ENCODE peak calls at places on chromosome X, in seven cellular contexts. C is endothelial cell of umbilical vein, W is mammary epithelial cell, K is astrocyte, P is mesendoderm, R is GM23248, M is H9. B is an unnamed sample.

GRCh38 chrX:140274761-140275525 is 229.9 kb downstream of the SOX3 start:
- DNase-seq in C (no peak), W (peak; percentile 64), K (peak; percentile 89), P (peak; percentile 84), R (peak; percentile 77), M (peak; percentile 34), B (peak; percentile 60)

GRCh38 chrX:75746891-75747639 is 38.0 kb downstream of the MAGEE2 start:
- DNase-seq in C (no peak), W (no peak), K (no peak), P (peak; percentile 53), R (peak; percentile 70), M (peak; percentile 35), B (peak; percentile 17)

GRCh38 chrX:12741416-12741815 is 49.8 kb upstream of the PRPS2 start:
- DNase-seq in C (no peak), W (peak; percentile 92), K (no peak), P (no peak), R (no peak), M (no peak), B (no peak)

GRCh38 chrX:38409289-38409688 is 56.9 kb downstream of the OTC start:
- DNase-seq in C (no peak), W (peak; percentile 48), K (no peak), P (peak; percentile 30), R (no peak), M (no peak), B (no peak)

GRCh38 chrX:51860679-51861078 is 32.7 kb upstream of the MAGED1 start:
- DNase-seq in C (peak; percentile 22), W (peak; percentile 38), K (peak; percentile 40), P (peak; percentile 80), R (peak; percentile 52), M (peak; percentile 43), B (peak; percentile 45)

GRCh38 chrX:40151211-40152172 is 53.7 kb upstream of the BCOR start:
- DNase-seq in C (no peak), W (no peak), K (no peak), P (peak; percentile 49), R (no peak), M (peak; percentile 50), B (no peak)

GRCh38 chrX:103175944-103176753 is 38.8 kb upstream of the BEX4 start:
- DNase-seq in C (peak; percentile 62), W (peak; percentile 23), K (peak; percentile 8), P (peak; percentile 27), R (peak; percentile 48), M (peak; percentile 46), B (peak; percentile 51)

GRCh38 chrX:134338527-134338926 is 101.5 kb downstream of the CCDC160 start:
- DNase-seq in C (no peak), W (no peak), K (no peak), P (no peak), R (no peak), M (no peak), B (no peak)

GRCh38 chrX:112368371-112368770 is 285.8 kb upstream of the TRPC5 start:
- DNase-seq in C (no peak), W (no peak), K (no peak), P (peak; percentile 25), R (peak; percentile 6), M (no peak), B (no peak)

GRCh38 chrX:25034889-25035288 is 19.1 kb upstream of the ARX start:
- DNase-seq in C (no peak), W (no peak), K (no peak), P (peak; percentile 68), R (peak; percentile 36), M (no peak), B (no peak)

GRCh38 chrX:9312922-9313867 is 151.7 kb upstream of the TBL1X start:
- DNase-seq in C (peak; percentile 19), W (no peak), K (no peak), P (peak; percentile 38), R (no peak), M (peak; percentile 46), B (no peak)

GRCh38 chrX:72037601-72038000 is 94.1 kb downstream of the RTL5 start:
- DNase-seq in C (no peak), W (no peak), K (no peak), P (no peak), R (no peak), M (no peak), B (no peak)

GRCh38 chrX:112834016-112834855 is 6.4 kb downstream of the AMOT start:
- DNase-seq in C (no peak), W (no peak), K (peak; percentile 78), P (peak; percentile 65), R (peak; percentile 67), M (no peak), B (peak; percentile 82)

GRCh38 chrX:49166914-49167739 is 4.6 kb downstream of the MAGIX start:
- DNase-seq in C (peak; percentile 58), W (peak; percentile 78), K (peak; percentile 77), P (peak; percentile 42), R (peak; percentile 76), M (no peak), B (peak; percentile 85)

DNA sequence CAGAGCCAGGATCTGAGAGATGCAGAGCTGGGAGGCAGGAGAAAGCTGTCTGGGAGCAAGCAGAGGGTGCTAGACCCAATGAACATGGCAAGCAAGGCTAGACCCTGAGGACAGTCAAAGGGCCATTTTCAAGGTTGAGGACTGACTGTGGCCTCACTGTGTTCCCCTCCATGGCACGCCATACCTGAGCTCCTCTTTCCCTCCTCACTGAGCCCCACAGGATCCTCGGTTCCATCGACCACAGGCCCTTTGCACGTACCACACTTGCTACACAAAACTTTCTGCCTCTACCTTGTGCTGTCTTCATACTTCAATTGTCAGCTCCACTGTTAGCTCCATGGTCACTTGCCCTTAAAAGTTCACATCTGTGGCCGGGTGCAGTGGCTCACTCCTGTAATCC is 45.5 kb upstream of the CD99 start:
- DNase-seq in C (no peak), W (no peak), K (no peak), P (no peak), R (no peak), M (no peak), B (no peak)
- H3K79me2 ChIP-seq in C (no peaks in the 10 kb centered on the region), W (no peaks in the 10 kb centered on the region), K (no peaks in the 10 kb centered on the region), P (no peaks in the 10 kb centered on the region), R (no peaks in the 10 kb centered on the region), M (no peaks in the 10 kb centered on the region), B (no peaks in the 10 kb centered on the region)

GRCh38 chrX:41913476-41913875 is 9.9 kb downstream of the CASK start:
- DNase-seq in C (no peak), W (no peak), K (no peak), P (no peak), R (no peak), M (no peak), B (peak; percentile 42)
- H3K79me2 ChIP-seq in C (peaks cover 7% of the 10 kb centered on the region), W (peaks cover 77% of the 10 kb centered on the region), K (peaks cover 59% of the 10 kb centered on the region), P (peaks cover 17% of the 10 kb centered on the region), R (peaks cover 84% of the 10 kb centered on the region), M (peaks cover 29% of the 10 kb centered on the region), B (peaks cover 9% of the 10 kb centered on the region)

GRCh38 chrX:6067600-6067999 is 161.1 kb downstream of the NLGN4X start:
- DNase-seq in C (no peak), W (peak; percentile 42), K (peak; percentile 47), P (no peak), R (no peak), M (no peak), B (no peak)
- H3K79me2 ChIP-seq in C (no peaks in the 10 kb centered on the region), W (no peaks in the 10 kb centered on the region), K (no peaks in the 10 kb centered on the region), P (peaks cover 5% of the 10 kb centered on the region), R (no peaks in the 10 kb centered on the region), M (peaks cover 20% of the 10 kb centered on the region), B (no peaks in the 10 kb centered on the region)

DNA sequence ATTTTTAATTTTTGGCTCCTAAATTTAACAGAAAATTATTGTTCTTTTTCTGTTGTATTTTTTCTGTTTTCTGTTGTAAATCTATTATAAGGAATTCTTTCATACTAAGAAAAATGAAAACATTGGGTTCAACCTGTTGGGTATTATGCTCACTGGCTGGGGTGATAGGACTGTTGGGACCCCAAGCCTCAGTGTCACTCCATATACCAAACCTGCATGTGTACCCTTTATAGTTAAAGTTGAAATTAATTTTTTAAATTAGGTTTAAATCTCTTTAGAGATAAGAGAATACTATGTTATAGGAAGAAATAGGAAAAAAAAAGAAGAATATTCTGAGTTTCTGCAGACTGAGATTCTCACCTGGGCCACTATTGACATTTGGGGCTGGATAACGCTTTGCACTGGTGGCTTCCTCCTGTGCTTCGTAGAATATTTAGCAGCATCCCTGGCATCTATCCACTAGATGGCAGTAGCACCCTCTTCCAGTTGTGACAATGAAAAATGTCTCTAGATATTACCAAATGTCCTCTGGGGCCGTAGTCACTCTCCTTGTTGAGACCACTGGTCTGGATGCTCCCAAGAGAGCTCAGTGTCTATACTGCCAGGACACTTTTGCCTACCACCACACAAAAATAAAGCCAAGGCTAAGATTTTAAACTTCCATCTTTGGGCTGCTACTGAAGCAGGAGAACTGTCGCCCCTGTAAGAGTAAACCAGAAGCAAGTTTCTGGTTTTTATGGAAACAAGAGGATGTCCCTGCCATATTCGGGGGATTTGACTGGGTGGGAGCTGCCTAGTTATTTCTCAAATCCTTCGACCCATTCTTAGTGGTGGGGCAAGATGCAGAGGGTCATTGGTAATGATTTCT is 22.4 kb upstream of the CLTRN start:
- DNase-seq in C (peak; percentile 56), W (peak; percentile 49), K (peak; percentile 18), P (peak; percentile 56), R (peak; percentile 63), M (peak; percentile 59), B (peak; percentile 57)
- H3K79me2 ChIP-seq in C (peaks cover 9% of the 10 kb centered on the region), W (peaks cover 62% of the 10 kb centered on the region), K (peaks cover 32% of the 10 kb centered on the region), P (peaks cover 2% of the 10 kb centered on the region), R (peaks cover 24% of the 10 kb centered on the region), M (peaks cover 4% of the 10 kb centered on the region), B (peaks cover 5% of the 10 kb centered on the region)

DNA sequence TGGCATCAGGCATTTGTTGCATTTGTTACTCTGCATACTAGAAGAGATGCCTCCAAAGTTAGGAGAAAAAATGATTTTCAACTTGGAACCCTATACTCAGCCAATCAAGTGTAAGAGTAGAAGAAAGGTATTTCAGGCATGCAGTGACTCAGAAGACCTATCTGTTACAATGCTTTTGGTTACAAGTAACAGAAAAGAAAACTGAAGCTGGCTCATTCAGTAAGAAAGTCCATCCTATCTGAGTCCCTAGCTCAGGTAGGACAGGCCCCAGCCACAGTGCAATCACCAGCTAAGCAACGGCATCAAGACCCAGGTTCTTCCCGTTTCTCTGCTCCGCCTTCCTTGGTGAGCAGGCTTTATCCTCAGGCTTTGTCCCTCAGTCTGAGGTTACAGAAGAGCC is 23.3 kb downstream of the MECP2 start:
- DNase-seq in C (peak; percentile 23), W (peak; percentile 54), K (peak; percentile 77), P (peak; percentile 80), R (peak; percentile 71), M (no peak), B (peak; percentile 80)
- H3K79me2 ChIP-seq in C (peaks cover 80% of the 10 kb centered on the region), W (peaks cover 80% of the 10 kb centered on the region), K (peaks cover 82% of the 10 kb centered on the region), P (peaks cover 9% of the 10 kb centered on the region), R (peaks cover 96% of the 10 kb centered on the region), M (peaks cover 2% of the 10 kb centered on the region), B (peaks cover 57% of the 10 kb centered on the region)

GRCh38 chrX:1592863-1593201 is 1.4 kb downstream of the AKAP17A start:
- DNase-seq in C (no peak), W (no peak), K (no peak), P (no peak), R (peak; percentile 56), M (no peak), B (no peak)
- H3K79me2 ChIP-seq in C (peaks cover 47% of the 10 kb centered on the region), W (peaks cover 61% of the 10 kb centered on the region), K (peaks cover 57% of the 10 kb centered on the region), P (peaks cover 52% of the 10 kb centered on the region), R (peaks cover 62% of the 10 kb centered on the region), M (peaks cover 23% of the 10 kb centered on the region), B (peaks cover 46% of the 10 kb centered on the region)

B was measured in fibroblast of lung.